ENCODE peak calls at places on chromosomes 7 and 10, in five cellular contexts. K is naive thymus-derived CD4-positive, alpha-beta T cell; T is esophagus squamous epithelium; Z is dorsolateral prefrontal cortex; U is IMR-90. C is an unnamed sample.

GRCh38 chr10:18290651-18291313 is 150.6 kb downstream of the CACNB2 start:
- DNase-seq in K (no peak), T (no peak), Z (no peak), U (no peak), C (no peak)

GRCh38 chr10:112624546-112625048 is 177.6 kb downstream of the VTI1A start:
- DNase-seq in U (no peak), Z (no peak), T (no peak), K (no peak), C (no peak)

GRCh38 chr10:50216418-50216817 is 34.9 kb downstream of the ASAH2 start:
- DNase-seq in K (no peak), U (no peak), T (no peak), Z (no peak), C (no peak)

GRCh38 chr7:87216701-87217508 is 2.6 kb downstream of the TMEM243 start:
- DNase-seq in K (peak; percentile 57), U (no peak), Z (no peak), T (no peak), C (peak; percentile 77)

GRCh38 chr7:23072916-23073315 is 32.7 kb upstream of the KLHL7 start:
- DNase-seq in Z (no peak), K (no peak), U (no peak), T (no peak), C (no peak)

GRCh38 chr10:42941790-42942189 is 135.1 kb upstream of the RET start:
- DNase-seq in T (no peak), K (peak; percentile 12), Z (no peak), U (no peak), C (no peak)

GRCh38 chr7:127803626-127804025 is 151.6 kb downstream of the SND1 start:
- DNase-seq in Z (no peak), K (no peak), T (no peak), U (peak; percentile 38), C (no peak)

GRCh38 chr10:118304521-118304920 is 37.6 kb downstream of the FAM204A start:
- DNase-seq in U (no peak), Z (no peak), K (no peak), T (no peak), C (no peak)

GRCh38 chr7:142716596-142716995 is 32.7 kb upstream of the PRSS1 start:
- DNase-seq in T (no peak), U (no peak), Z (no peak), K (no peak), C (no peak)

GRCh38 chr7:155643804-155644177 is 670 bp upstream of the RBM33 start:
- DNase-seq in K (no peak), Z (no peak), U (peak; percentile 18), T (no peak), C (no peak)

GRCh38 chr7:142177869-142178268 is 66.4 kb downstream of the MGAM2 start:
- DNase-seq in U (no peak), T (no peak), Z (no peak), K (no peak), C (no peak)

GRCh38 chr10:63515002-63515763 is 6.0 kb upstream of the REEP3 start:
- DNase-seq in T (no peak), K (peak; percentile 26), Z (no peak), U (peak; percentile 33), C (no peak)

DNA sequence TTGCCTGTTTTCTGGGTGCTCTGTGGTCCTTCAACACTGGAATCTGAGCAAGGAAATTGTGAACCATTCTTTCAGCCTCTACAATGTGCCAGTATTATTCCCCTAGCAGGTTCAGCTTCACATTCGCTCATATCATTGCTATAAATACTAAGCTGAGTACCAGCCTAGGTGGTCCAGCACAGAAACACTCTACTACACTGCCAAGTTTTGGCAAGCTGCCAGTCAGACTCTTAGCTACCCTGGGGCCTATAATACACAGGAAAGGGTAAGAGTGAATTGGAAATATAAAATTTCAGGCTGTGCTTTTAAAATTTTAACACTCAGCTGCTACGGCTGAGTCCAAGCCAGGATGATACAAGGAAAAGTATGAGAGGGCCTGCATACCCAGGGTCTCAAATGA is 49.9 kb upstream of the PPP1R3A start:
- DNase-seq in Z (no peak), T (no peak), K (no peak), U (no peak), C (no peak)
- H3K4me3 ChIP-seq in Z (no peak overlapping the region), T (no peak overlapping the region), K (no peak overlapping the region), U (no peak overlapping the region), C (no peak overlapping the region)

DNA sequence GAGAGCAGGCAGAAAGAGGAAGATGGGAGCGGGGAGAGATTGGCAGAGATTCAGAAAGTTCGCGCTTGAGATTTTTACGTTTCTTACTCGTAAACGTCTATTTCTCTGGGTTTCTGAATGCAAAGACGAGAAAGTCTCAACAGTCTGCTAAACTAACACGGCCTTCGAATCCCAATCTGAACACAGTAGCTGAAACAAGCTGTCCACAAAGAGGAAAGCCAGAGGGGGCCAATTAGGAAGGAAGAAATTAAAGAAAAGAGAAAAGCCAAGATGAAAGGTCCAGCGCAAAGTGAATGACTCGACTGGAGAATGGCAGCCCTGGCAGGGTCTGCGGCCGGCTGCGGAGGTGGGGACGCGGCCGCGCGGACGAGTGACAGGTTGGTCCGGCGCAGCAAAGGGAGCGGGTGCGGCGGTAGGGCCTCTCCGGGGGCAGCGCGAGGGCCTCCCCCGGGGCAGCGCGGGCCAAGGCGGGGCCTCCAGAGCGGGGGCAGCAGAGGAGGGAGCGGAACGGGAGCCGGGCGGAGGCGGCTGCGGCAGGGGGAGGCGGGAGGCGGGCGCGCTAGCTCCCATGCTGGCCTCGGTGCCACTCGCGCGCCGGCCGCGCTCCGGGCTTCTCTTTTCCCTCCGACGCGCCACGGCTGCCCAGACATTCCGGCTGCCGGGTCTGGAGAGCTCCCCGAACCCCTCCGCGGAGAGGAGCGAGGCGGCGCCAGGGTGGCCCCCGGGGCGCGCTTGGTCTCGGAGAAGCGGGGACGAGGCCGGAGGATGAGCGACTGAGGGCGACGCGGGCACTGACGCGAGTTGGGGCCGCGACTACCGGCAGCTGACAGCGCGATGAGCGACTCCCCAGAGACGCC is at the start of gene VWC2:
- DNase-seq in Z (no peak), T (no peak), U (no peak), K (no peak), C (no peak)
- H3K4me3 ChIP-seq in Z (peak within 1 kb of the TSS; percentile 58), T (peak within 1 kb of the TSS; percentile 42), U (no peak within 1 kb of the TSS), K (no peak within 1 kb of the TSS), C (peak within 1 kb of the TSS; percentile 50)

GRCh38 chr7:69967699-69968450 is 369.6 kb downstream of the AUTS2 start:
- DNase-seq in Z (no peak), U (no peak), K (no peak), T (no peak), C (no peak)
- H3K4me3 ChIP-seq in Z (no peak overlapping the region), U (no peak overlapping the region), K (no peak overlapping the region), T (no peak overlapping the region), C (no peak overlapping the region)

DNA sequence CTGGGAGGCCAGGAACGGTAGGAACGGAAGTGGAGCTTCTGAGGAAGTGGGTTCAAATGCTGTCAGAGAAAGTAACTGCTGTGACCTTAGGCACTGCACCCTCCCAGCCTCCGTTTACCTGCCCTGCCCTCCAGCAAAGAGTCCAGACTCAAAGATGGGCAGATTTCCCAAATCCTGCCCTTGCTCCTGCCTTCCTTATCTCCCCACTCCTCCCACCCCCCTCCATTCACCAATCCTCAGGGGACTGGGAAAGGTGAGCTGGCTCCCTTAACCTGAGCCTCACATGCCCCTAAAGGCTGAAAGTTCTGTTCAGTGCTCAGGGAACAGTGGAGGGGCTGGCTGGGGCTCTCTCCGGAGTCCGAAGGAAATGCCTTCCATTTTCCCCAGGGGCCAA is 161.6 kb downstream of the SH3PXD2A start:
- DNase-seq in K (no peak), T (no peak), Z (no peak), U (no peak), C (no peak)
- H3K4me3 ChIP-seq in K (peak overlapping the region; percentile 76), T (no peak overlapping the region), Z (peak overlapping the region; percentile 66), U (no peak overlapping the region), C (peak overlapping the region; percentile 89)

GRCh38 chr7:105878746-105879605 is 2.6 kb upstream of the ATXN7L1 start:
- DNase-seq in Z (no peak), T (no peak), U (no peak), K (no peak), C (no peak)
- H3K4me3 ChIP-seq in Z (peak overlapping the region; percentile 14), T (no peak overlapping the region), U (no peak overlapping the region), K (no peak overlapping the region), C (no peak overlapping the region)

DNA sequence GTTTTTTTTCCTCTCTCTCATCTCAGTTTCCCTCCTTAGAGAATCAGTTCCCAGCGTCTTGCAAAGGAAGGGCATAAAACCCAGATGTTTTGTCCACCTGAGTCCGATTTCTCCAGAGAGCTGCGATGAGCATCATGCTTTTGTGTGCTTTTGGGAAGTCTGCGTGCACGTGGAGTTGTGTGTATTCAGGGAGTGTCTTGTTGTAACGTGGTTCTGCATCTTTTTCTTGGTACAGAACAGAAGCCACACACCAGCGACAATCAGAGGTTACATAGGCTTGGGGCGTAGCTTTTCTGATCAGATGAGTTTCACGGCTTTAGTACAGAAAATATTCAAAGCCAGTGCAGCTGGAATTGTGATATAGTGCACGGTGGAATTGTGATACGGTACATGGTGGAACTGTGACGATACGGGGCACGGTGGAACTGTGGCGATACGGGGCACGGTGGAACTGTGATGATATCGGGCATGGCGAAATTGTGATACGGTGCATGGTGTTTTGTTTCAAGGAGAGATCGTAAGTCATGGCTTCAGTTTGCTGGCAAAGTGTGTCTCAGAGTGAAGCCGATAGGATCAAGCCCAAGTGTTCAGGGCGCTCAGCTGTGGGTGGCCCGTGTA is 32.8 kb downstream of the FOXK1 start:
- DNase-seq in K (no peak), U (no peak), T (no peak), Z (no peak), C (no peak)
- H3K4me3 ChIP-seq in K (no peak overlapping the region), U (peak overlapping the region; percentile 6), T (no peak overlapping the region), Z (peak overlapping the region; percentile 0), C (no peak overlapping the region)

GRCh38 chr7:7100432-7100849 is 81.9 kb upstream of the C1GALT1 start:
- DNase-seq in Z (no peak), K (no peak), T (no peak), U (no peak), C (no peak)
- H3K4me3 ChIP-seq in Z (no peak overlapping the region), K (no peak overlapping the region), T (no peak overlapping the region), U (no peak overlapping the region), C (no peak overlapping the region)

C was measured in GM06990.